ENCODE peak calls at places on chromosomes 16 and 17, in eight cellular contexts. A is AG04450, N is transverse colon, P is mammary epithelial cell, W is RWPE1, O is cardiac muscle cell, E is epithelial cell of prostate, H is neuronal stem cell. R is an unnamed sample.

GRCh38 chr17:70158581-70158980 is 10.8 kb upstream of the KCNJ2 start:
- DNase-seq in P (no peak), W (no peak), E (no peak), A (no peak), O (no peak), N (no peak), H (no peak), R (no peak)

GRCh38 chr17:66799839-66800537 is 34.9 kb upstream of the CACNG5 start:
- DNase-seq in E (no peak), N (peak), P (no peak), O (no peak), W (no peak), H (no peak), A (no peak), R (no peak)

GRCh38 chr16:11716330-11716729 is 26.3 kb downstream of the TXNDC11 start:
- DNase-seq in A (no peak), E (no peak), O (no peak), H (no peak), N (no peak), W (no peak), P (no peak), R (no peak)

GRCh38 chr16:2482181-2483107 is 7.5 kb downstream of the TBC1D24 start:
- DNase-seq in W (no peak), A (no peak), E (no peak), H (no peak), N (peak), O (no peak), P (peak), R (peak)

GRCh38 chr16:20650400-20651159 is 46.9 kb downstream of the ACSM1 start:
- DNase-seq in E (no peak), H (no peak), O (no peak), P (no peak), W (no peak), N (no peak), A (no peak), R (no peak)

GRCh38 chr17:78538033-78538776 is 39.0 kb downstream of the DNAH17 start:
- DNase-seq in A (no peak), O (no peak), E (peak), H (no peak), P (peak), W (no peak), N (no peak), R (no peak)

GRCh38 chr17:35784895-35785294 is 10.5 kb downstream of the MMP28 start:
- DNase-seq in W (peak), E (peak), N (no peak), P (peak), A (no peak), H (no peak), O (no peak), R (no peak)

GRCh38 chr16:50292566-50292948 is 26.2 kb downstream of the ADCY7 start:
- DNase-seq in O (no peak), H (no peak), P (no peak), E (no peak), N (no peak), W (no peak), A (no peak), R (no peak)

GRCh38 chr17:11628374-11628773 is 30.1 kb downstream of the DNAH9 start:
- DNase-seq in W (no peak), A (no peak), P (no peak), O (peak), N (no peak), E (no peak), H (no peak), R (no peak)

GRCh38 chr17:39972271-39972670 is 8.3 kb upstream of the PSMD3 start:
- DNase-seq in P (no peak), W (no peak), O (no peak), H (no peak), E (no peak), A (no peak), N (no peak), R (no peak)

GRCh38 chr17:78727476-78728229 is 54.4 kb downstream of the CYTH1 start:
- DNase-seq in E (no peak), O (no peak), P (no peak), H (no peak), N (no peak), W (no peak), A (no peak), R (peak)

GRCh38 chr17:66455022-66455547 is 152.7 kb downstream of the PRKCA start:
- DNase-seq in P (no peak), A (no peak), N (no peak), H (no peak), E (no peak), O (no peak), W (no peak), R (no peak)

GRCh38 chr16:77888786-77889185 is 100.4 kb downstream of the VAT1L start:
- DNase-seq in W (no peak), E (no peak), H (no peak), A (no peak), O (no peak), N (no peak), P (no peak), R (no peak)

GRCh38 chr16:85881436-85881835 is 17.5 kb upstream of the IRF8 start:
- DNase-seq in P (no peak), E (no peak), A (no peak), O (no peak), H (no peak), W (no peak), N (no peak), R (no peak)

GRCh38 chr17:36001862-36002603 is 680 bp upstream of the CCL15 start:
- DNase-seq in H (no peak), E (no peak), A (no peak), O (peak), W (no peak), P (no peak), N (peak), R (no peak)

GRCh38 chr16:17379121-17379571 is 91.6 kb downstream of the XYLT1 start:
- DNase-seq in H (no peak), A (no peak), N (peak), W (no peak), P (no peak), O (peak), E (no peak), R (peak)

GRCh38 chr17:41666336-41666680 is 22.4 kb upstream of the EIF1 start:
- DNase-seq in A (peak), H (peak), P (peak), W (no peak), E (no peak), O (no peak), N (peak), R (peak)

GRCh38 chr17:7558544-7559306 is at the start of gene TNFSF13:
- DNase-seq in P (no peak), E (no peak), H (no peak), A (no peak), N (peak), O (no peak), W (no peak), R (peak)

GRCh38 chr16:77951788-77952187 is 70.6 kb upstream of the CLEC3A start:
- DNase-seq in N (no peak), O (peak), H (no peak), W (peak), E (no peak), A (no peak), P (peak), R (no peak)

GRCh38 chr16:20887207-20887606 is 13.0 kb downstream of the DCUN1D3 start:
- DNase-seq in A (no peak), E (no peak), P (no peak), N (no peak), W (no peak), H (no peak), O (no peak), R (no peak)

GRCh38 chr17:69672924-69673323 is 258.4 kb downstream of the MAP2K6 start:
- DNase-seq in W (no peak), N (no peak), O (no peak), A (no peak), H (no peak), E (no peak), P (peak), R (no peak)

GRCh38 chr16:84726079-84726669 is 26.4 kb downstream of the USP10 start:
- DNase-seq in W (peak), N (peak), H (peak), P (peak), O (peak), E (no peak), A (peak), R (peak)

GRCh38 chr17:73284339-73284738 is 22.7 kb upstream of the CPSF4L start:
- DNase-seq in A (no peak), W (no peak), P (no peak), N (no peak), O (no peak), H (no peak), E (no peak), R (no peak)

GRCh38 chr17:73281926-73282325 is 20.2 kb upstream of the CPSF4L start:
- DNase-seq in P (no peak), A (no peak), O (no peak), E (no peak), H (no peak), N (no peak), W (no peak), R (no peak)

GRCh38 chr17:73283841-73284282 is 22.2 kb upstream of the CPSF4L start:
- DNase-seq in E (no peak), N (no peak), H (peak), O (peak), W (no peak), A (no peak), P (no peak), R (peak)

GRCh38 chr17:73282629-73283028 is 20.9 kb upstream of the CPSF4L start:
- DNase-seq in A (no peak), H (no peak), E (no peak), N (no peak), W (no peak), P (no peak), O (no peak), R (no peak)

GRCh38 chr17:73283250-73283649 is 21.6 kb upstream of the CPSF4L start:
- DNase-seq in O (no peak), N (no peak), E (no peak), A (no peak), W (no peak), H (no peak), P (no peak), R (no peak)
- H3K27ac ChIP-seq in O (peak), N (peak), E (no peak), A (no peak), W (peak), H (no peak), P (no peak), R (no peak)

GRCh38 chr16:67486805-67487204 is 3.5 kb upstream of the AGRP start:
- DNase-seq in P (no peak), W (no peak), A (no peak), H (no peak), O (no peak), E (no peak), N (no peak), R (no peak)

GRCh38 chr16:67489401-67490083 is 6.2 kb upstream of the AGRP start:
- DNase-seq in E (no peak), W (no peak), P (no peak), H (no peak), N (no peak), A (no peak), O (peak), R (no peak)

DNA sequence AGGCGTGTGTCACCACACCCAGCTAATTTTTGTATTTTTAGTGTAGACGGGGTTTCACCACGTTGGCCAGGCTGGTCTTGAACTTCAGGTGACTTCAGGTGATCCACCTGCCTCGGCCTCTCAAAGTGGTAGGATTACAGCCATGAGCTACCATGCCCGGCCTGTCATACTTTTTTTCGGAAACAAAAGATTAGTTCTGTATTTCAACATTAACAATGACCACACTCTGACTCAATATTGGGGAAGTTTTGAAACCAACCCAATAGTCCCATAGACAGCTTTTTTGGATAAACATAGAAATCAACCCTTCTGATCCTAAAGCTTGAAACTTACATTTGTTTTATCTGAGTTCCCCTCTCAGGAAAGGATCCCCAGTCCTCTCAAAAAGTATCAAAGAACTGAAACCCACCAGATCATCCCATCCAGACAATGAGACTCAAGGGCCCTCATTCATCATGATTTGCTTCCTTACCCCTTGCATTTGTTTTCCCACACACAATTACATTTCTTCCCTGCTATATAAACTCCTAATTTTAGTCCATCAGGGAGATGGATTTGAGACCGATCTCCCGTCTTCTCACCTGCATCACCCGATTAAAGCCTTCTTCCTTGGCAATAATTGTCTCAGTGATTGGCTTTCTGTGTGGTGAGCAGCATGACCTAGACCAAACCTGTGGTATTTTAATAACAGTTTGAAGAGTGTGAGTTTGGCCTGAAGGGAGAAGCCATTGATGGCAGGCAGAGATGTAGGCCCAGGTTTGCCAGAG is 7.2 kb upstream of the AGRP start:
- DNase-seq in H (no peak), W (no peak), A (no peak), O (no peak), N (no peak), E (no peak), P (no peak), R (no peak)
- H3K27ac ChIP-seq in H (no peak), W (no peak), A (no peak), O (peak), N (peak), E (no peak), P (no peak), R (no peak)

GRCh38 chr17:3569534-3570137 is 12.0 kb upstream of the TRPV3 start:
- DNase-seq in H (no peak), P (no peak), W (no peak), A (no peak), N (no peak), O (no peak), E (no peak), R (no peak)
- H3K27ac ChIP-seq in H (no peak), P (no peak), W (no peak), A (no peak), N (no peak), O (no peak), E (no peak), R (no peak)

GRCh38 chr17:49213803-49214202 is 3.3 kb downstream of the ABI3 start:
- DNase-seq in O (no peak), W (no peak), E (no peak), A (no peak), P (no peak), N (no peak), H (no peak), R (no peak)
- H3K27ac ChIP-seq in O (no peak), W (no peak), E (no peak), A (no peak), P (no peak), N (peak), H (no peak), R (no peak)

GRCh38 chr16:10578474-10579316 is 1.7 kb downstream of the EMP2 start:
- DNase-seq in O (peak), N (peak), W (peak), A (no peak), P (peak), H (no peak), E (no peak), R (no peak)
- H3K27ac ChIP-seq in O (peak), N (peak), W (peak), A (no peak), P (peak), H (no peak), E (peak), R (peak)

GRCh38 chr16:55390838-55391237 is 66.8 kb downstream of the IRX6 start:
- DNase-seq in W (no peak), H (no peak), N (no peak), P (no peak), A (no peak), O (no peak), E (no peak), R (no peak)

GRCh38 chr16:55386534-55387296 is 62.7 kb downstream of the IRX6 start:
- DNase-seq in O (no peak), E (peak), W (peak), P (peak), A (no peak), H (no peak), N (no peak), R (no peak)

GRCh38 chr16:55392701-55393100 is 68.7 kb downstream of the IRX6 start:
- DNase-seq in W (peak), P (peak), O (no peak), A (no peak), N (no peak), H (no peak), E (peak), R (no peak)

GRCh38 chr16:55391760-55392375 is 67.9 kb downstream of the IRX6 start:
- DNase-seq in A (no peak), E (no peak), W (no peak), N (no peak), P (peak), O (no peak), H (no peak), R (no peak)

GRCh38 chr16:55389426-55390073 is 65.5 kb downstream of the IRX6 start:
- DNase-seq in W (no peak), E (peak), O (no peak), A (no peak), H (no peak), N (no peak), P (peak), R (peak)
- H3K27ac ChIP-seq in W (no peak), E (peak), O (no peak), A (no peak), H (no peak), N (no peak), P (no peak), R (peak)

DNA sequence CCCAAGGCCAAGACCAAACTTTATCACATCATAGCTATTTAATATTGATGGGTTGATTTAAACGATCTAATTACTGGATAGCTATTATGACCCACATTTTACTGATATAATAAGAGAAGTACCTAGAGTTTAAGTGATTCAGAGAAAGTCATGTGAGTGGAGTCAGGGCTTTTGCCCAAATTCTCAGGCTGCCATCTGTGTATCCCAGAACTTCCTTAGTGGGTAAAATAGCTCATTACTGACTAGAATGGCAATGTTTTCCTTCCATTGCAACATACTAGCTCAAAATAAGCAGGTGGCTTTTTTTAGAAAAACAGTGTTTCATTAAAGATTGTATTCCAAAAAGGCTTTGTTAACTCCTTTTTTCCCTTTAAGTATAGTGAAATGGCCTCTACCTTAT is 113.9 kb upstream of the MAF start:
- DNase-seq in H (no peak), P (no peak), A (no peak), W (no peak), O (no peak), E (no peak), N (no peak), R (no peak)
- H3K27ac ChIP-seq in H (no peak), P (no peak), A (no peak), W (no peak), O (no peak), E (no peak), N (no peak), R (no peak)

DNA sequence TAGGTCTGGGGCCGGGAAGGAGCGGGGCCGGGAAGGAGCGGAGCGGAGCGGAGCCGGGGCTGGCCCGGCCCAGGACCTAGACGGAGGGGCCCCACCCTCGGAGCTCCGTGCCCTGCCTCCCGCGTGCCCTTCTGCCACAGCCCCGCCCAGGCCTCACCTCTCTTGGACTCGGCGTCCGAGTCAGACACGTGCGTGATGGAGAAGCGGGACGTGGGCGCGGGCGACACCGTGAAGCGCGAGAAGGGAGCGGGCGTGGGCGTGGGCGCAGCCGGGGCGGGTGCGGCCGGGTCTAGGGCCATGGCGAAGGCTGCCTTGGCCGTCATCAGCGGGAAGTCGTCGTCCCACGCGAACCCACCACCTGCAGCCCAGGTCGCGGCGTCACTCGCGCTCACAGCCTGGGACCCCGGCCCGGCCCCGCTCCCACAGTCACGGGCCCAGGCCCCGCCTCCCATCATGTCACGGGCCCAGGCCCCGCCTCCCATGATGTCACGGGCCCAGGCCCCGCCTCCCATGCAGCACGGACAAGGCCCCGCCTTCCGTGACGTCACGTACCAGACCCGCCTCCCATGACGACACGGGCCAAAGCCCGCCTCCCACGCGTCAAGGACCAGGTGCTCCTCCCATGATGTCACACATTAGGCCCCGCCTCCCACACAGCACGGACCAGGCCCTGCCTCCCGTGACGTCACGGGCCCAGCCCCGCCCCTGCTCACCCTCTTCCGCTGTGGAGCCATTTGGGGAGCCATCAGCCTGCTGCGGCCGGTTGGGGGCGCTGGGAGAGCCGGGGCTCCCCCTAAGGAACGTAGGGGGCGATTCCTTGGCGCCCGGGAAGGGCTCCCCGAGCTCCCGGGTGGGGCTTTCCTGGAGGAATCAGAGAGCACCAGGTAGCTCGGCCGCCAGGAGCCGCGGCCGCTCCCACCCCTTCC is 45.8 kb upstream of the PVALEF start:
- DNase-seq in P (peak), W (peak), A (peak), H (peak), N (peak), O (peak), E (peak), R (peak)
- H3K27ac ChIP-seq in P (peak), W (peak), A (no peak), H (no peak), N (no peak), O (no peak), E (peak), R (no peak)